ENCODE peak calls at places on chromosomes 6 and 20, in five cellular contexts. T is NCI-H2081, X is aorta, F is DND-41, Z is mesothelial cell of epicardium. M is an unnamed sample.

GRCh38 chr20:32358883-32359632 is 927 bp downstream of the ASXL1 start:
- DNase-seq in F (peak; percentile 90), X (peak; percentile 90), T (peak; percentile 68), Z (peak; percentile 69), M (peak; percentile 93)

GRCh38 chr20:2705931-2706645 is 13.5 kb downstream of the EBF4 start:
- DNase-seq in T (no peak), X (no peak), Z (no peak), F (no peak), M (no peak)

GRCh38 chr6:142570221-142570671 is 268.4 kb downstream of the ADGRG6 start:
- DNase-seq in X (no peak), F (peak; percentile 38), Z (no peak), T (no peak), M (no peak)

GRCh38 chr6:35731414-35731735 is 5.5 kb upstream of the ARMC12 start:
- DNase-seq in X (peak; percentile 100), F (peak; percentile 89), Z (peak; percentile 79), T (peak; percentile 82), M (peak; percentile 98)

GRCh38 chr6:17905611-17906592 is 81.5 kb downstream of the KIF13A start:
- DNase-seq in Z (no peak), T (no peak), X (no peak), F (no peak), M (no peak)

GRCh38 chr6:53487080-53487479 is 57.8 kb downstream of the GCLC start:
- DNase-seq in Z (no peak), F (no peak), T (no peak), X (no peak), M (no peak)

GRCh38 chr6:62808575-62809293 is 402.5 kb upstream of the FKBP1C start:
- DNase-seq in F (no peak), Z (no peak), X (no peak), T (peak; percentile 55), M (no peak)

GRCh38 chr6:142416179-142416578 is 114.4 kb downstream of the ADGRG6 start:
- DNase-seq in T (no peak), Z (no peak), X (no peak), F (no peak), M (no peak)

GRCh38 chr6:130683761-130684517 is 143.3 kb upstream of the SMLR1 start:
- DNase-seq in Z (no peak), F (no peak), X (no peak), T (no peak), M (no peak)

GRCh38 chr6:136526937-136527336 is 23.3 kb downstream of the MAP7 start:
- DNase-seq in Z (no peak), T (no peak), X (no peak), F (no peak), M (no peak)

GRCh38 chr6:159806021-159806458 is 6.0 kb downstream of the PNLDC1 start:
- DNase-seq in Z (no peak), F (no peak), T (no peak), X (no peak), M (no peak)

M was measured in right cardiac atrium.